ENCODE peak calls at places on chromosomes 2 and 18, in six cellular contexts. U is cardiac muscle cell, E is hepatocyte, F is tibial artery, O is adrenal gland, K is esophagus squamous epithelium. C is an unnamed sample. For H3K27me3 and H3K4me1, the result is how much of the 10 kb centered on the place peaks cover.

GRCh38 chr2:36549063-36549662 is 48.8 kb downstream of the FEZ2 start:
- DNase-seq in K (no peak), E (no peak), O (no peak), F (no peak), U (peak), C (no peak)

GRCh38 chr18:9827856-9828793 is 57.6 kb upstream of the TXNDC2 start:
- DNase-seq in F (peak), E (peak), U (peak), O (peak), K (no peak), C (no peak)

GRCh38 chr18:67425724-67426123 is 90.8 kb downstream of the DSEL start:
- DNase-seq in E (peak), U (peak), F (no peak), O (no peak), K (no peak), C (no peak)

GRCh38 chr2:163610817-163611556 is 124.8 kb downstream of the FIGN start:
- DNase-seq in K (no peak), F (no peak), O (no peak), E (peak), U (no peak), C (no peak)

GRCh38 chr2:234335676-234336228 is 161.1 kb downstream of the ARL4C start:
- DNase-seq in E (peak), K (no peak), O (peak), U (peak), F (peak), C (peak)

GRCh38 chr2:121408641-121409040 is 122.0 kb upstream of the RNU4ATAC start:
- DNase-seq in O (no peak), U (no peak), F (no peak), K (no peak), E (no peak), C (no peak)

GRCh38 chr2:119282966-119283511 is 59.4 kb downstream of the STEAP3 start:
- DNase-seq in F (peak), O (peak), K (no peak), E (no peak), U (no peak), C (no peak)

GRCh38 chr18:48886520-48887293 is 64.1 kb downstream of the SMAD7 start:
- DNase-seq in K (no peak), U (no peak), O (no peak), F (no peak), E (no peak), C (no peak)

GRCh38 chr2:55779459-55780421 is 86.1 kb upstream of the PNPT1 start:
- DNase-seq in U (peak), K (no peak), F (no peak), E (peak), O (no peak), C (no peak)

GRCh38 chr2:73593676-73594075 is 48.5 kb downstream of the NAT8 start:
- DNase-seq in K (no peak), F (no peak), U (no peak), E (no peak), O (no peak), C (no peak)

GRCh38 chr2:206423147-206423546 is 20.2 kb upstream of the ADAM23 start:
- DNase-seq in F (no peak), K (no peak), O (peak), E (no peak), U (peak), C (no peak)

GRCh38 chr18:74916773-74917393 is 292.1 kb downstream of the PTGR3 start:
- DNase-seq in O (no peak), U (no peak), F (no peak), E (no peak), K (no peak), C (no peak)

GRCh38 chr2:55088400-55088799 is 38.1 kb upstream of the RTN4 start:
- DNase-seq in F (no peak), E (no peak), U (peak), O (no peak), K (no peak), C (no peak)

GRCh38 chr18:14025306-14025940 is 106.8 kb downstream of the ZNF519 start:
- DNase-seq in E (no peak), F (no peak), K (no peak), O (no peak), U (no peak), C (no peak)

GRCh38 chr18:8943900-8944870 is 158.3 kb upstream of the NDUFV2 start:
- DNase-seq in O (no peak), F (no peak), E (no peak), K (no peak), U (peak), C (no peak)

DNA sequence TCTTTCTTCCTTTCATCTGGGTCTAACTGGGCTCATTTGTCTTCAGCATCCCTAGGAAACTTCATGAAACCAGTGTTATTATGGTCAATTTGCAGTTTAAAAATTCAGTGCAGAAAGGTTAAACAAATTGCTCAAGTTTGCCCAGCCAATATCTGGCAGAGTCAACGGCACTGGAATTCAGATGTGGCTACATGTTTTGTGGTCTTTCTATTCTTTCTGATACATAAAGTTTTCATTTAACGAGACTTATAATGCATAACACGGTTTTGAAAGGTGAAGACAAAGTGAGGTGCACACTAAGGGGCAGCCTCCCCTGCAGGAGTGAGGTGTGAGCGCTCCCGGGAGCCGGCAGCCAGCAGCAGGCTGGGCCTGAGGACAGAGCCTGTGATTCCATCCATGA is 164.6 kb downstream of the RTP5 start:
- DNase-seq in E (no peak), F (no peak), U (no peak), K (no peak), O (no peak), C (no peak)
- H3K27me3 ChIP-seq in E (under half), F (under half), U (under half), K (under half), O (under half), C (under half)

DNA sequence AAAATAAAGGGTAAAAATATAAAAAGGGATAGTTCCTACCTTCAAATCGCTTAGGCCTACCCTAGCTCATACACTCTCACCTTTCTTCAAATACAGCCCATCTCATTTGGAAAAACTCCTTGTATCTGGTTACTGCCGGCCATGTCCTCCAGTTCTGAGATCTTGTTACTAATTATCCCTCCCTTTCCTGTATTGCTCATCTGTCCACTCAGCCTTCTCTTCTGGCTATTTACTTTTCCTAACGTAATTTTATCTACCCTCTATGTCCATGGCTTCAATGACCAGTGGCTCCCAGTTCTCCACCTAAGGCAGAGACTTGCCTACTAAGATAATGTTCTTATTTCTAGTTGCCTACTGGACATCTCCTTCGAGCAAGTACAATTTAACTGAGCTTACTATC is 342.9 kb upstream of the ACVR2A start:
- DNase-seq in E (no peak), F (no peak), U (no peak), O (no peak), K (no peak), C (no peak)
- H3K4me1 ChIP-seq in E (under half), F (under half), U (under half), O (under half), K (under half), C (under half)

DNA sequence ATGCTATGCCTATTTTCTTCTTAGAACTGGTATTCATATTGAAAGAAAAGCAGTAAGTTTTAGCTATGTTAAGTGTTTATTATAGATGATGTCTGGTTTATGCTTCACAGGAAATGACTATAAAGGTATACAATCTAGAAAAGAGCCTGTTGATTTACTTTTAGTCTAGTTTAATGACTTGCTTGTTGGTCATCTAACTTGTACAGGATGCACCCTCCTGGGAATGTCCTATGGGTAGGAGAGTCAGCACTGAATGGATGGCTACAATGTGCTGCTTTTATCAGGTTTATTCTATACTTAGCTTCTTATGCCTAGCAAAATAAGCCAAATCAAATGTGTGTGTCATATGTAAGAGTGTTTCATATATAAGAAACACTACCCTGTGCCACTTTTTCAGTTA is 175.8 kb downstream of the DIS3L2 start:
- DNase-seq in E (no peak), K (no peak), O (no peak), F (no peak), U (no peak), C (no peak)
- H3K27ac ChIP-seq in E (no peak), K (no peak), O (no peak), F (no peak), U (no peak), C (peak)

GRCh38 chr2:20665261-20666113 is 1.5 kb upstream of the GDF7 start:
- DNase-seq in O (no peak), E (no peak), U (no peak), K (no peak), F (no peak), C (peak)

GRCh38 chr2:20661981-20662937 is 4.7 kb upstream of the GDF7 start:
- DNase-seq in F (no peak), U (no peak), O (no peak), E (no peak), K (no peak), C (no peak)

GRCh38 chr2:20663196-20664070 is 3.5 kb upstream of the GDF7 start:
- DNase-seq in K (no peak), E (no peak), U (no peak), O (no peak), F (no peak), C (no peak)

GRCh38 chr2:20664431-20665260 is 2.3 kb upstream of the GDF7 start:
- DNase-seq in K (no peak), F (no peak), O (no peak), E (no peak), U (no peak), C (no peak)

GRCh38 chr2:20664071-20664390 is 2.9 kb upstream of the GDF7 start:
- DNase-seq in F (no peak), E (no peak), U (no peak), K (no peak), O (no peak), C (no peak)
- H3K27me3 ChIP-seq in F (under half), E (half or more), U (half or more), K (under half), O (half or more), C (under half)

GRCh38 chr2:127313359-127313758 is 19.4 kb upstream of the ERCC3 start:
- DNase-seq in U (no peak), E (no peak), O (no peak), F (no peak), K (no peak), C (no peak)
- H3K4me1 ChIP-seq in U (under half), E (under half), O (under half), F (under half), K (under half), C (under half)

GRCh38 chr18:25239636-25240468 is 112.1 kb downstream of the ZNF521 start:
- DNase-seq in E (no peak), O (no peak), K (no peak), F (no peak), U (peak), C (no peak)

GRCh38 chr18:25247725-25248124 is 104.2 kb downstream of the ZNF521 start:
- DNase-seq in E (no peak), O (no peak), K (no peak), U (no peak), F (no peak), C (no peak)

GRCh38 chr18:25245299-25245698 is 106.7 kb downstream of the ZNF521 start:
- DNase-seq in E (no peak), F (no peak), O (no peak), U (no peak), K (no peak), C (no peak)

GRCh38 chr18:25248755-25249154 is 103.2 kb downstream of the ZNF521 start:
- DNase-seq in U (no peak), F (no peak), E (no peak), K (no peak), O (no peak), C (no peak)

DNA sequence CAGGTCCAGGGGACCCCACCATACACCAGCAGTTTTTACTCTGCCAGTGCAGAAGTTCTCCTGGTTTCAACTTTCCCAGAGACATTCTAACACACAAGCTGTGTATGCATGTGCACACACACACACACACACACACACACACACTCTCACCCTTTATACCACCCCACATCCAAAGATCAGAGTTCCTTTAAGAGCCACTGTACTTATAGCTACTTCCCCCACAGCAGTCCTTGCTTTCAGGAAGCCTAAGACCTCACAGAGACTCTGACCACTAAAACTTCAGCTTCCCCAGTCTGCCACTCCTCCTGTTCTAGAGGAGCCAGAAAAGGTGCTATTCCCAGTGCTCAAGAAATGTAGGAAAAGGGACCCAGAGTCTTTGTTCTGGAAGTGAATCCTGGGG is 107.8 kb downstream of the ZNF521 start:
- DNase-seq in E (no peak), O (no peak), F (no peak), U (no peak), K (no peak), C (no peak)
- H3K27ac ChIP-seq in E (no peak), O (no peak), F (no peak), U (peak), K (no peak), C (no peak)

C was measured in SJCRH30.